ENCODE peak calls at places on chromosome 6, in nine cellular contexts. V is T-helper 9 cell; I is substantia nigra; D is activated naive CD4-positive, alpha-beta T cell treated with anti-CD3 and anti-CD28 coated beads for 36 hours; B is DMS153; X is iris pigment epithelial cell; M is GM23338; L is cerebellum; G is activated T-helper 1 cell treated with anti-CD3 and anti-CD28 coated beads, Interleukin-2, amount 50 U/mL, for 16 hours. K is an unnamed sample.

GRCh38 chr6:74713941-74714340 is 491.9 kb downstream of the COL12A1 start:
- DNase-seq in V (no peak), I (no peak), D (no peak), B (no peak), X (no peak), M (no peak), L (no peak), G (no peak), K (no peak)

GRCh38 chr6:158014505-158015187 is 33.0 kb downstream of the SYNJ2 start:
- DNase-seq in V (no peak), I (no peak), D (peak), B (no peak), X (peak), M (no peak), L (no peak), G (no peak), K (peak)

GRCh38 chr6:37488464-37488863 is 11.2 kb downstream of the CCDC167 start:
- DNase-seq in V (no peak), I (no peak), D (peak), B (no peak), X (no peak), M (no peak), L (no peak), G (no peak), K (no peak)

GRCh38 chr6:885051-885590 is 192.2 kb upstream of the EXOC2 start:
- DNase-seq in V (no peak), I (no peak), D (no peak), B (no peak), X (no peak), M (no peak), L (no peak), G (no peak), K (no peak)

GRCh38 chr6:35893246-35893645 is 27.7 kb downstream of the SRPK1 start:
- DNase-seq in V (no peak), I (no peak), D (no peak), B (no peak), X (peak), M (no peak), L (no peak), G (no peak), K (no peak)

GRCh38 chr6:21019614-21020013 is 485.4 kb downstream of the CDKAL1 start:
- DNase-seq in V (no peak), I (no peak), D (no peak), B (no peak), X (no peak), M (no peak), L (no peak), G (no peak), K (no peak)

GRCh38 chr6:169536446-169537170 is 165.2 kb downstream of the WDR27 start:
- DNase-seq in V (no peak), I (no peak), D (no peak), B (no peak), X (peak), M (no peak), L (no peak), G (no peak), K (no peak)

GRCh38 chr6:32868257-32868788 is 14.3 kb downstream of the PSMB9 start:
- DNase-seq in V (peak), I (peak), D (peak), B (peak), X (peak), M (peak), L (peak), G (peak), K (no peak)

GRCh38 chr6:136753624-136754023 is 38.7 kb downstream of the MAP3K5 start:
- DNase-seq in V (peak), I (no peak), D (peak), B (no peak), X (no peak), M (peak), L (no peak), G (peak), K (no peak)